ENCODE peak calls at places on chromosomes 13 and 19, in ten cellular contexts. G is breast epithelium, W is A549, L is esophagus squamous epithelium, K is HepG2, P is uterus, N is Peyer's patch, O is NB4, X is ovary, F is heart left ventricle. Q is an unnamed sample.

GRCh38 chr13:40194204-40194806 is 472.1 kb downstream of the FOXO1 start:
- DNase-seq in G (no peak), W (no peak), L (no peak), K (no peak), P (no peak), N (no peak), O (no peak), X (no peak), F (peak; percentile 31), Q (no peak)

GRCh38 chr19:23273022-23273593 is 22.9 kb upstream of the ZNF724 start:
- DNase-seq in G (no peak), W (no peak), L (no peak), K (no peak), P (no peak), N (no peak), O (peak; percentile 33), X (no peak), F (peak; percentile 12), Q (no peak)

GRCh38 chr19:29909545-29909944 is 32.5 kb upstream of the URI1 start:
- DNase-seq in G (no peak), W (no peak), L (no peak), K (no peak), P (no peak), N (no peak), O (no peak), X (no peak), F (no peak), Q (peak; percentile 77)

GRCh38 chr13:24270639-24271131 is 38.7 kb upstream of the C1QTNF9 start:
- DNase-seq in G (no peak), W (no peak), L (peak; percentile 9), K (peak; percentile 47), P (peak; percentile 39), N (peak; percentile 73), O (peak; percentile 68), X (peak; percentile 68), F (peak; percentile 72), Q (peak; percentile 47)

GRCh38 chr13:30744056-30744684 is 8.8 kb downstream of the ALOX5AP start:
- DNase-seq in G (no peak), W (peak; percentile 25), L (peak; percentile 42), K (peak; percentile 54), P (no peak), N (no peak), O (peak; percentile 90), X (no peak), F (no peak), Q (no peak)

GRCh38 chr19:40570313-40571004 is 6.2 kb upstream of the SHKBP1 start:
- DNase-seq in G (peak; percentile 98), W (peak; percentile 100), L (peak; percentile 94), K (peak; percentile 96), P (peak; percentile 99), N (peak; percentile 100), O (peak; percentile 95), X (peak; percentile 99), F (peak; percentile 98), Q (peak; percentile 98)

GRCh38 chr13:72782717-72783116 is 784 bp downstream of the PIBF1 start:
- DNase-seq in G (no peak), W (no peak), L (no peak), K (no peak), P (no peak), N (no peak), O (peak; percentile 37), X (no peak), F (no peak), Q (no peak)

GRCh38 chr13:98022210-98022609 is 68.7 kb downstream of the IPO5 start:
- DNase-seq in G (no peak), W (no peak), L (no peak), K (peak; percentile 29), P (no peak), N (no peak), O (no peak), X (no peak), F (peak; percentile 35), Q (peak; percentile 41)

GRCh38 chr19:8487137-8487851 is 15.1 kb downstream of the PRAM1 start:
- DNase-seq in G (no peak), W (no peak), L (no peak), K (no peak), P (no peak), N (no peak), O (peak; percentile 100), X (no peak), F (no peak), Q (no peak)

GRCh38 chr13:110236831-110237261 is 70.1 kb downstream of the COL4A1 start:
- DNase-seq in G (no peak), W (no peak), L (no peak), K (no peak), P (peak; percentile 59), N (no peak), O (no peak), X (no peak), F (peak; percentile 68), Q (no peak)

GRCh38 chr19:2645816-2646215 is 56.7 kb downstream of the GNG7 start:
- DNase-seq in G (no peak), W (no peak), L (no peak), K (no peak), P (no peak), N (no peak), O (no peak), X (no peak), F (no peak), Q (no peak)

GRCh38 chr19:49896863-49897621 is at the start of gene IL4I1:
- DNase-seq in G (no peak), W (no peak), L (no peak), K (no peak), P (no peak), N (no peak), O (peak; percentile 51), X (no peak), F (peak; percentile 55), Q (no peak)

GRCh38 chr19:47309608-47310007 is at the start of gene C5AR1:
- DNase-seq in G (no peak), W (no peak), L (no peak), K (no peak), P (no peak), N (no peak), O (peak; percentile 98), X (no peak), F (peak; percentile 41), Q (peak; percentile 89)
- TF ChIP-seq POLR2A in G (no peak), W (no peak), L (no peak), K (no peak), P (no peak), N (no peak), O (no peak), X (no peak), F (no peak), Q (no peak)

GRCh38 chr19:18425515-18426415 is 6.6 kb downstream of the SSBP4 start:
- DNase-seq in G (no peak), W (no peak), L (no peak), K (no peak), P (peak; percentile 82), N (no peak), O (no peak), X (peak; percentile 68), F (peak; percentile 74), Q (no peak)

GRCh38 chr19:18428173-18428836 is 9.1 kb downstream of the SSBP4 start:
- DNase-seq in G (no peak), W (no peak), L (no peak), K (no peak), P (no peak), N (no peak), O (no peak), X (no peak), F (no peak), Q (no peak)

GRCh38 chr19:18426416-18426767 is 7.2 kb downstream of the SSBP4 start:
- DNase-seq in G (no peak), W (no peak), L (no peak), K (no peak), P (no peak), N (no peak), O (no peak), X (no peak), F (no peak), Q (no peak)

GRCh38 chr19:18427752-18428131 is 8.5 kb downstream of the SSBP4 start:
- DNase-seq in G (no peak), W (no peak), L (no peak), K (no peak), P (no peak), N (no peak), O (no peak), X (no peak), F (no peak), Q (no peak)

GRCh38 chr19:18427080-18427751 is 8.0 kb downstream of the SSBP4 start:
- DNase-seq in G (no peak), W (no peak), L (no peak), K (no peak), P (no peak), N (no peak), O (no peak), X (peak; percentile 53), F (no peak), Q (no peak)
- TF ChIP-seq CTCF in G (no peak), W (no peak), L (no peak), K (no peak), P (no peak), N (no peak), O (no peak), X (no peak), F (no peak), Q (no peak)

GRCh38 chr19:3699071-3699740 is 1.1 kb downstream of the PIP5K1C start:
- DNase-seq in G (no peak), W (no peak), L (no peak), K (no peak), P (peak; percentile 46), N (no peak), O (peak; percentile 32), X (no peak), F (peak; percentile 62), Q (peak; percentile 85)
- TF ChIP-seq POLR2A in G (no peak), W (no peak), L (no peak), K (no peak), P (peak; percentile 13), N (no peak), O (no peak), X (no peak), F (no peak), Q (no peak)

DNA sequence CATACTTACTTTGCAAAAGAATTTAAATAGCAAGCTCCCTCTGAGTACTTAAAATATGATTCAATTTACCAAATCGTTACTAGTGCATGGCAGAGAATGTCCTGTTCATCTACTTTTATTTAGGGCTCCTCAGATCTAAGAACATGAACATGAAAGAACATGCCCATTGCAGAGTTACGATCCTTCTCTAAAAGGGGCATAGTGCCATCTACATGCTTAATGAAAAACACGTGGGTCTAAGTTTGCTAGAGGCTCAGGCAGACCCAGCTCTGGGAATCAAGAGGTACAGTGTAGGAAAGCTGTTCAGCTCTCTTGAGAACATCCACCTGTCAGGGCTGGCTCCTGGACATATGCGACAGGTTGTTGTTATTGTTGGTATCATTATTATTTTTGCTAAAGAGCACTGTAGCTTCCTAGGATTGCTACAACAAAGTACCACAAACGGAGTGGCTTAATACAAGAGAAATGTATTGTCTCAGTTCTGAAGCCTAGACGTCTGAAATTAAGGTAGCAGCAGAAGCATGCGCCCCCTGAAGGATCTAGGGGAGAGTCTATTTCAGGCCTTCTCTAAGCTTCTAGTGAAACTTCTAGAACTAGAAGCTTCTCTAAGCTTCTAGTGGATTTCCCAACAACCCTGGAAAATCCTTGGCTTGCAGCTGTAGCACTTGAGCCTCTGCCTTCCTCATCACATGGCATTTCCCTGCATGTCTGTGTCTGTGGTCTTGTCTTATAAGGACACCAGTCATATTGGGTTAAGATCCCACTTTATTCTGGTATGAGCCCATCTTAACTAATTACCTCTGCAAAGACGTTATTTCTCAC is 133.9 kb downstream of the DCT start:
- DNase-seq in G (no peak), W (no peak), L (no peak), K (peak; percentile 22), P (no peak), N (no peak), O (peak; percentile 8), X (no peak), F (no peak), Q (no peak)
- TF ChIP-seq CTCF in G (no peak), W (peak; percentile 21), L (no peak), K (peak; percentile 59), P (no peak), N (no peak), O (peak; percentile 10), X (no peak), F (no peak), Q (no peak)

GRCh38 chr19:1177322-1178114 is 3.5 kb upstream of the SBNO2 start:
- DNase-seq in G (no peak), W (peak; percentile 70), L (no peak), K (no peak), P (peak; percentile 41), N (no peak), O (peak; percentile 73), X (peak; percentile 25), F (no peak), Q (peak; percentile 63)
- TF ChIP-seq POLR2A in G (no peak), W (no peak), L (no peak), K (no peak), P (no peak), N (no peak), O (no peak), X (no peak), F (no peak), Q (no peak)

Q was measured in lower leg skin.